ENCODE peak calls at places on chromosomes 6 and 20, in seven cellular contexts. M is GM23338, P is K562, F is transverse colon, Q is stomach, Z is SK-N-MC, I is breast epithelium. S is an unnamed sample.

GRCh38 chr20:60345106-60345505 is 386.9 kb downstream of the CDH26 start:
- DNase-seq in M (peak), P (no peak), F (no peak), Q (no peak), Z (no peak), I (no peak), S (no peak)

GRCh38 chr6:34439442-34439841 is 13.6 kb upstream of the RPS10 start:
- DNase-seq in M (no peak), P (no peak), F (no peak), Q (no peak), Z (no peak), I (no peak), S (no peak)

GRCh38 chr6:36120539-36120938 is 9.8 kb upstream of the MAPK13 start:
- DNase-seq in M (no peak), P (peak), F (peak), Q (peak), Z (no peak), I (peak), S (peak)

GRCh38 chr6:21390537-21391213 is 202.9 kb upstream of the SOX4 start:
- DNase-seq in M (no peak), P (no peak), F (no peak), Q (no peak), Z (no peak), I (no peak), S (no peak)

GRCh38 chr20:62704341-62704948 is 4.2 kb upstream of the NTSR1 start:
- DNase-seq in M (no peak), P (peak), F (peak), Q (peak), Z (no peak), I (peak), S (no peak)

GRCh38 chr6:7146079-7146828 is 38.5 kb downstream of the RREB1 start:
- DNase-seq in M (peak), P (peak), F (peak), Q (peak), Z (no peak), I (peak), S (no peak)

GRCh38 chr6:111552999-111553398 is 52.7 kb downstream of the TRAF3IP2 start:
- DNase-seq in M (no peak), P (no peak), F (no peak), Q (peak), Z (no peak), I (no peak), S (no peak)

GRCh38 chr6:12636336-12636735 is 80.2 kb upstream of the PHACTR1 start:
- DNase-seq in M (no peak), P (no peak), F (no peak), Q (no peak), Z (no peak), I (no peak), S (no peak)

GRCh38 chr6:107491059-107491609 is 1.2 kb downstream of the SOBP start:
- DNase-seq in M (peak), P (no peak), F (peak), Q (peak), Z (no peak), I (peak), S (no peak)

GRCh38 chr6:55748880-55749279 is 126.5 kb downstream of the BMP5 start:
- DNase-seq in M (no peak), P (no peak), F (no peak), Q (no peak), Z (no peak), I (no peak), S (no peak)

GRCh38 chr20:22213271-22213670 is 371.1 kb downstream of the FOXA2 start:
- DNase-seq in M (no peak), P (no peak), F (no peak), Q (no peak), Z (no peak), I (no peak), S (no peak)

GRCh38 chr20:54429364-54429763 is 46.0 kb upstream of the DOK5 start:
- DNase-seq in M (no peak), P (no peak), F (no peak), Q (no peak), Z (no peak), I (no peak), S (no peak)
- TF ChIP-seq POLR2AphosphoS5 in M (no peak), P (no peak), F (no peak), Q (no peak), Z (no peak), I (no peak), S (no peak)

DNA sequence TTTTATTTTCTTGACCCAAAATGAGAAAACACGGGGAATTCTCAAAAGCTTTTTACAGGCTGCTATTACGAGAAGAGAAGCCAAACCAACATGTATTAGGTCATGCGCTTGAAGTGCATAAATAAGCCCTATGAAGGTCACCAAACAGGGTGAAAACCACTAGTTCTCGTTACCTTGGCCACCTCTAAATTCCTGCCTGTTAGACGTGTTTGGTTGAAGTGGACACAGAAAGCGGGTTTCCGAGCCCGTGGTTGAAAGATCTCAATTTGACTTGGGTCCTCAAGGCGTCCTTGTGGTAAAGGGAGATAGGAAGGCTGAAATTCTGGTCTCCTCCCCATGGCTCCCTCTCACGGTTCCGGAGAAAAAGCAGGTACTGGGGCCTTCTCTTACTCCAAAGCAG is 6.2 kb downstream of the EYA2 start:
- DNase-seq in M (no peak), P (no peak), F (no peak), Q (no peak), Z (no peak), I (no peak), S (no peak)
- TF ChIP-seq POLR2AphosphoS5 in M (no peak), P (no peak), F (no peak), Q (no peak), Z (no peak), I (no peak), S (no peak)

GRCh38 chr20:53580376-53581111 is 13.1 kb downstream of the ZNF217 start:
- DNase-seq in M (no peak), P (no peak), F (no peak), Q (peak), Z (no peak), I (no peak), S (no peak)

GRCh38 chr20:53579581-53580375 is 13.9 kb downstream of the ZNF217 start:
- DNase-seq in M (no peak), P (peak), F (peak), Q (peak), Z (no peak), I (no peak), S (no peak)

GRCh38 chr20:53576586-53577318 is 16.9 kb downstream of the ZNF217 start:
- DNase-seq in M (no peak), P (no peak), F (no peak), Q (no peak), Z (no peak), I (no peak), S (no peak)

GRCh38 chr20:53579266-53579580 is 14.4 kb downstream of the ZNF217 start:
- DNase-seq in M (no peak), P (no peak), F (no peak), Q (peak), Z (no peak), I (no peak), S (no peak)

GRCh38 chr20:53578492-53579222 is 15.0 kb downstream of the ZNF217 start:
- DNase-seq in M (peak), P (peak), F (peak), Q (peak), Z (peak), I (no peak), S (no peak)
- TF ChIP-seq POLR2AphosphoS5 in M (no peak), P (no peak), F (peak), Q (no peak), Z (no peak), I (no peak), S (peak)

GRCh38 chr6:169724554-169725269 is 412 bp upstream of the PHF10 start:
- DNase-seq in M (peak), P (peak), F (peak), Q (peak), Z (no peak), I (peak), S (peak)
- TF ChIP-seq POLR2AphosphoS5 in M (peak), P (no peak), F (peak), Q (peak), Z (peak), I (peak), S (peak)

GRCh38 chr6:9399916-9400315 is 964.6 kb upstream of the SLC35B3 start:
- DNase-seq in M (no peak), P (no peak), F (no peak), Q (peak), Z (no peak), I (no peak), S (no peak)
- TF ChIP-seq POLR2AphosphoS5 in M (no peak), P (no peak), F (no peak), Q (peak), Z (no peak), I (no peak), S (no peak)